ENCODE peak calls at places on chromosomes 16 and 17, in eight cellular contexts. W is stimulated activated CD4-positive, alpha-beta T cell treated with anti-CD3 and anti-CD28 coated beads, Interleukin-1b, Interleukin-23, amount 100 ng/mL, for 1 hour; E is stomach; Q is ELR; A is AG08395; J is fibroblast of lung; Y is stromal cell of bone marrow; B is GM23338. M is an unnamed sample.

GRCh38 chr17:80395402-80396151 is 19.4 kb upstream of the ENDOV start:
- DNase-seq in B (peak), A (no peak), Q (peak), Y (no peak), W (no peak), E (no peak), J (peak), M (no peak)

GRCh38 chr17:35749560-35750412 is 3.3 kb downstream of the GAS2L2 start:
- DNase-seq in Q (no peak), Y (no peak), E (peak), B (peak), A (peak), J (no peak), W (no peak), M (no peak)

GRCh38 chr16:57145046-57145963 is 40.5 kb downstream of the PSME3IP1 start:
- DNase-seq in Q (no peak), A (no peak), J (no peak), W (no peak), B (no peak), Y (no peak), E (no peak), M (no peak)

GRCh38 chr16:13560151-13560550 is 359.8 kb upstream of the ERCC4 start:
- DNase-seq in E (no peak), W (no peak), J (no peak), Y (no peak), B (no peak), Q (no peak), A (no peak), M (no peak)

GRCh38 chr17:31156326-31156725 is 61.5 kb downstream of the NF1 start:
- DNase-seq in Y (peak), Q (peak), J (peak), E (no peak), B (no peak), A (peak), W (no peak), M (no peak)

GRCh38 chr17:51794466-51794865 is 364.0 kb downstream of the CA10 start:
- DNase-seq in Y (no peak), J (no peak), A (no peak), W (no peak), B (no peak), Q (no peak), E (no peak), M (no peak)

GRCh38 chr16:48231675-48232214 is 12.4 kb upstream of the LONP2 start:
- DNase-seq in J (peak), A (peak), B (peak), E (peak), W (no peak), Y (peak), Q (peak), M (peak)

GRCh38 chr17:66466933-66467367 is 164.5 kb downstream of the PRKCA start:
- DNase-seq in B (peak), E (no peak), Q (peak), A (peak), J (peak), W (peak), Y (peak), M (no peak)

GRCh38 chr17:40349477-40350409 is 14.8 kb downstream of the GJD3 start:
- DNase-seq in Y (no peak), E (peak), J (peak), A (no peak), B (no peak), Q (peak), W (no peak), M (no peak)

GRCh38 chr17:57982452-57983170 is 5.4 kb downstream of the VEZF1 start:
- DNase-seq in Q (no peak), W (no peak), J (no peak), Y (no peak), B (no peak), A (no peak), E (no peak), M (no peak)

GRCh38 chr16:50202926-50203624 is 50.0 kb downstream of the TENT4B start:
- DNase-seq in B (no peak), J (peak), W (no peak), Q (peak), Y (peak), A (peak), E (no peak), M (no peak)

GRCh38 chr16:79717324-79717848 is 116.8 kb upstream of the MAF start:
- DNase-seq in B (no peak), A (no peak), W (no peak), Q (no peak), Y (no peak), J (no peak), E (no peak), M (no peak)

GRCh38 chr16:14310519-14310991 is 239.4 kb downstream of the MRTFB start:
- DNase-seq in A (peak), B (peak), Q (no peak), E (no peak), J (peak), W (no peak), Y (no peak), M (no peak)

GRCh38 chr16:11484691-11485258 is 101.9 kb downstream of the LITAF start:
- DNase-seq in E (no peak), Q (peak), W (no peak), J (peak), Y (peak), B (no peak), A (peak), M (no peak)

GRCh38 chr16:26317885-26318284 is 626.1 kb downstream of the HS3ST4 start:
- DNase-seq in A (no peak), Y (no peak), J (no peak), W (no peak), B (no peak), E (no peak), Q (no peak), M (no peak)

GRCh38 chr16:53099318-53100130 is 44.7 kb downstream of the CHD9 start:
- DNase-seq in Q (peak), Y (peak), A (peak), B (peak), W (no peak), E (peak), J (peak), M (peak)

GRCh38 chr17:66542967-66543525 is 240.6 kb downstream of the PRKCA start:
- DNase-seq in J (peak), B (no peak), Q (peak), Y (no peak), E (no peak), W (no peak), A (peak), M (no peak)

GRCh38 chr16:88455610-88456355 is 2.7 kb downstream of the ZFPM1 start:
- DNase-seq in W (peak), J (peak), Q (peak), E (peak), A (peak), B (peak), Y (peak), M (peak)

M was measured in H1.